ENCODE peak calls at places on chromosomes 1 and 21, in four cellular contexts. V, W, U and N are unnamed samples.

GRCh38 chr1:156752843-156753486 is 1.5 kb upstream of the HDGF start:
- DNase-seq in W (no peak), V (no peak), U (no peak), N (no peak)

GRCh38 chr1:221203224-221204054 is 324.2 kb downstream of the HLX start:
- DNase-seq in W (peak), U (peak), V (peak), N (peak)

GRCh38 chr1:28122183-28122582 is 33.8 kb upstream of the EYA3 start:
- DNase-seq in V (no peak), U (no peak), W (no peak), N (no peak)

GRCh38 chr1:97849350-97850339 is 71.2 kb downstream of the DPYD start:
- DNase-seq in U (no peak), W (peak), V (no peak), N (peak)

GRCh38 chr21:45017376-45017960 is 56.9 kb upstream of the ADARB1 start:
- DNase-seq in W (no peak), U (no peak), V (no peak), N (no peak)

GRCh38 chr1:239361403-239361802 is 25.0 kb upstream of the CHRM3 start:
- DNase-seq in U (no peak), W (peak), V (no peak), N (peak)

GRCh38 chr1:244735404-244735803 is 82.5 kb downstream of the DESI2 start:
- DNase-seq in V (peak), U (no peak), W (no peak), N (no peak)

GRCh38 chr1:43994794-43995790 is 3.7 kb downstream of the CCDC24 start:
- DNase-seq in W (no peak), V (peak), U (no peak), N (no peak)

GRCh38 chr1:55262822-55263221 is 47.7 kb upstream of the USP24 start:
- DNase-seq in V (no peak), W (no peak), U (no peak), N (no peak)

GRCh38 chr1:3504151-3504822 is 49.8 kb downstream of the ARHGEF16 start:
- DNase-seq in U (peak), W (peak), V (no peak), N (peak)

GRCh38 chr1:112636597-112637256 is 17.1 kb downstream of the CAPZA1 start:
- DNase-seq in U (no peak), W (no peak), V (no peak), N (no peak)

GRCh38 chr1:232057896-232058274 is 431.3 kb downstream of the DISC1 start:
- DNase-seq in U (no peak), V (no peak), W (no peak), N (no peak)

GRCh38 chr1:220921498-220921897 is 42.3 kb downstream of the HLX start:
- DNase-seq in W (no peak), V (no peak), U (no peak), N (no peak)

GRCh38 chr1:68010094-68010493 is 40.3 kb downstream of the DIRAS3 start:
- DNase-seq in V (peak), U (no peak), W (no peak), N (no peak)

GRCh38 chr1:58249729-58250586 is 296.6 kb downstream of the OMA1 start:
- DNase-seq in W (no peak), V (peak), U (no peak), N (no peak)

GRCh38 chr1:39269349-39269748 is 64.9 kb downstream of the MACF1 start:
- DNase-seq in U (no peak), W (no peak), V (no peak), N (no peak)